ENCODE peak calls at places on chromosomes 16 and 17, in four cellular contexts. D is type B pancreatic cell; Z is midbrain; X is stimulated activated CD4-positive, alpha-beta T cell treated with anti-CD3 and anti-CD28 coated beads, Interleukin-2, amount 100 ng/mL, for 24 hours. E is an unnamed sample.
A peak's percentile ranks its signal among the peaks of the same experiment; 100 is the strongest.

GRCh38 chr17:3695723-3696411 is at the start of gene P2RX5:
- DNase-seq in D (no peak), X (peak; percentile 61), Z (no peak), E (no peak)

GRCh38 chr16:89365044-89365467 is 125.3 kb downstream of the ANKRD11 start:
- DNase-seq in Z (no peak), D (no peak), X (no peak), E (no peak)

GRCh38 chr16:49495596-49496355 is 122.2 kb downstream of the C16orf78 start:
- DNase-seq in Z (no peak), D (no peak), X (no peak), E (no peak)

GRCh38 chr16:86549076-86549892 is 5.8 kb downstream of the MTHFSD start:
- DNase-seq in D (no peak), X (no peak), Z (no peak), E (no peak)

GRCh38 chr16:63130942-63131341 is 1094.7 kb upstream of the CDH8 start:
- DNase-seq in D (no peak), Z (no peak), X (no peak), E (no peak)

GRCh38 chr17:10262451-10262850 is 64.0 kb upstream of the GAS7 start:
- DNase-seq in Z (no peak), D (no peak), X (no peak), E (no peak)

GRCh38 chr17:17751489-17751995 is 70.3 kb downstream of the RAI1 start:
- DNase-seq in Z (no peak), X (peak; percentile 22), D (no peak), E (no peak)

GRCh38 chr16:51853586-51853985 is 693.4 kb downstream of the TOX3 start:
- DNase-seq in D (no peak), Z (no peak), X (no peak), E (no peak)

GRCh38 chr16:1500465-1501150 is 7.4 kb downstream of the TELO2 start:
- DNase-seq in D (no peak), Z (no peak), X (no peak), E (no peak)

GRCh38 chr17:42690596-42690995 is 8.3 kb downstream of the CNTNAP1 start:
- DNase-seq in D (no peak), X (no peak), Z (no peak), E (no peak)

GRCh38 chr17:32110596-32110995 is 31.7 kb upstream of the RHOT1 start:
- DNase-seq in D (no peak), X (no peak), Z (no peak), E (no peak)

GRCh38 chr17:48054238-48055185 is 6.4 kb downstream of the NFE2L1 start:
- DNase-seq in X (no peak), Z (peak; percentile 78), D (peak; percentile 84), E (peak; percentile 82)

GRCh38 chr16:56667581-56668571 is at the start of gene MT1G:
- DNase-seq in X (peak; percentile 53), D (no peak), Z (peak; percentile 52), E (peak; percentile 74)

GRCh38 chr16:84673561-84673960 is 25.2 kb downstream of the KLHL36 start:
- DNase-seq in Z (no peak), D (no peak), X (no peak), E (no peak)

GRCh38 chr17:17781591-17782424 is 55.0 kb downstream of the SREBF1 start:
- DNase-seq in X (peak; percentile 41), Z (peak; percentile 81), D (peak; percentile 83), E (peak; percentile 86)

GRCh38 chr17:57331423-57331822 is 75.1 kb downstream of the MSI2 start:
- DNase-seq in Z (no peak), D (no peak), X (no peak), E (no peak)

GRCh38 chr16:86970279-86970678 is 346.9 kb downstream of the C16orf95 start:
- DNase-seq in D (no peak), Z (no peak), X (no peak), E (no peak)